ENCODE peak calls at places on chromosomes 7 and 10, in four cellular contexts. P is WTC11; J is immature natural killer cell; V is stimulated activated CD4-positive, alpha-beta T cell treated with anti-CD3 and anti-CD28 coated beads, Interleukin-1b, Interleukin-23, amount 100 ng/mL, for 4 hours. C is an unnamed sample.

GRCh38 chr7:158495780-158496179 is 91.8 kb downstream of the PTPRN2 start:
- DNase-seq in P (peak), J (peak), V (no peak), C (peak)

GRCh38 chr7:143381427-143382125 is 431 bp downstream of the ZYX start:
- DNase-seq in P (no peak), J (no peak), V (no peak), C (no peak)

GRCh38 chr7:26159243-26159642 is 7.2 kb downstream of the NFE2L3 start:
- DNase-seq in P (no peak), J (no peak), V (no peak), C (no peak)

GRCh38 chr10:97718659-97719142 is 5.2 kb downstream of the MARVELD1 start:
- DNase-seq in P (peak), J (no peak), V (no peak), C (no peak)

GRCh38 chr10:119597405-119598186 is 832 bp upstream of the TIAL1 start:
- DNase-seq in P (no peak), J (no peak), V (no peak), C (no peak)

GRCh38 chr7:90692947-90693346 is 96.8 kb downstream of the CDK14 start:
- DNase-seq in P (no peak), J (no peak), V (no peak), C (no peak)

GRCh38 chr7:4837814-4838625 is 23.8 kb downstream of the PAPOLB start:
- DNase-seq in P (peak), J (no peak), V (no peak), C (peak)

GRCh38 chr7:19522486-19522885 is 186.4 kb downstream of the POLR1F start:
- DNase-seq in P (no peak), J (no peak), V (no peak), C (no peak)

GRCh38 chr10:8403711-8404371 is 349.4 kb downstream of the GATA3 start:
- DNase-seq in P (peak), J (no peak), V (no peak), C (peak)

GRCh38 chr10:97034301-97034700 is 151.5 kb downstream of the SLIT1 start:
- DNase-seq in P (no peak), J (no peak), V (no peak), C (no peak)

GRCh38 chr10:24415455-24416169 is 206.7 kb downstream of the KIAA1217 start:
- DNase-seq in P (peak), J (no peak), V (no peak), C (peak)

GRCh38 chr10:103618575-103619423 is 125.3 kb downstream of the NEURL1 start:
- DNase-seq in P (no peak), J (no peak), V (no peak), C (no peak)

GRCh38 chr10:71285986-71286385 is 33.1 kb upstream of the SLC29A3 start:
- DNase-seq in P (no peak), J (no peak), V (no peak), C (no peak)